ENCODE peak calls at places on chromosomes 5 and 9, in five cellular contexts. C is tibial artery, T is breast epithelium, J is H9, X is fibroblast of lung. P is an unnamed sample.

GRCh38 chr5:79666758-79667157 is 22.9 kb upstream of the CMYA5 start:
- DNase-seq in C (no peak), T (no peak), J (no peak), X (no peak), P (no peak)

GRCh38 chr5:178389031-178389729 is 156.6 kb upstream of the PHYKPL start:
- DNase-seq in T (no peak), C (no peak), J (no peak), X (no peak), P (no peak)

GRCh38 chr9:132268725-132269352 is 85.9 kb downstream of the SETX start:
- DNase-seq in C (peak; percentile 57), T (peak; percentile 38), J (peak; percentile 72), X (peak; percentile 65), P (peak; percentile 58)

GRCh38 chr9:136306691-136307208 is 2.9 kb upstream of the CCDC187 start:
- DNase-seq in X (no peak), C (no peak), J (no peak), T (no peak), P (no peak)

GRCh38 chr5:180084638-180085561 is 13.3 kb upstream of the RNF130 start:
- DNase-seq in C (no peak), T (peak; percentile 42), X (no peak), J (peak; percentile 49), P (no peak)

GRCh38 chr9:95024097-95024671 is 293.3 kb downstream of the FANCC start:
- DNase-seq in J (peak; percentile 47), T (no peak), C (no peak), X (no peak), P (peak; percentile 89)

GRCh38 chr5:79488775-79489174 is 25.2 kb downstream of the HOMER1 start:
- DNase-seq in J (no peak), C (no peak), X (peak; percentile 3), T (no peak), P (no peak)

GRCh38 chr9:105930007-105930627 is 235.8 kb downstream of the TMEM38B start:
- DNase-seq in X (no peak), T (no peak), J (no peak), C (no peak), P (no peak)

GRCh38 chr5:56335212-56335611 is 102.1 kb upstream of the ANKRD55 start:
- DNase-seq in C (no peak), T (no peak), X (no peak), J (no peak), P (no peak)

GRCh38 chr5:177312649-177313181 is 1.0 kb upstream of the MXD3 start:
- DNase-seq in T (no peak), J (peak; percentile 84), X (peak; percentile 9), C (no peak), P (no peak)

GRCh38 chr9:2017209-2017458 is 2.0 kb downstream of the SMARCA2 start:
- DNase-seq in X (no peak), C (no peak), T (no peak), J (peak; percentile 37), P (no peak)

GRCh38 chr5:137635521-137635921 is 100.4 kb downstream of the KLHL3 start:
- DNase-seq in J (no peak), T (no peak), X (no peak), C (no peak), P (no peak)

GRCh38 chr9:136995772-136996308 is 528 bp downstream of the CLIC3 start:
- DNase-seq in C (no peak), T (no peak), X (peak; percentile 39), J (no peak), P (no peak)

GRCh38 chr9:93905473-93906133 is 49.6 kb downstream of the BARX1 start:
- DNase-seq in T (no peak), C (peak; percentile 5), J (no peak), X (no peak), P (no peak)

GRCh38 chr5:1933364-1934055 is 50.8 kb upstream of the IRX4 start:
- DNase-seq in X (no peak), T (no peak), J (no peak), C (no peak), P (no peak)

GRCh38 chr5:72598461-72599433 is 91.5 kb upstream of the ZNF366 start:
- DNase-seq in C (no peak), X (peak; percentile 44), T (no peak), J (no peak), P (no peak)

GRCh38 chr5:52491071-52491828 is 296.5 kb upstream of the ITGA1 start:
- DNase-seq in C (no peak), X (no peak), J (no peak), T (no peak), P (no peak)

GRCh38 chr5:43702815-43703214 is 99.8 kb downstream of the NNT start:
- DNase-seq in T (no peak), C (no peak), J (no peak), X (peak; percentile 45), P (no peak)

GRCh38 chr9:34633851-34634550 is 3.6 kb downstream of the SIGMAR1 start:
- DNase-seq in C (no peak), X (peak; percentile 70), T (peak; percentile 45), J (peak; percentile 77), P (peak; percentile 49)

GRCh38 chr5:59357421-59357977 is 536.0 kb downstream of the PDE4D start:
- DNase-seq in T (no peak), C (no peak), X (peak; percentile 70), J (no peak), P (peak; percentile 57)

GRCh38 chr9:79692857-79693571 is 121.2 kb downstream of the TLE4 start:
- DNase-seq in X (no peak), C (no peak), T (no peak), J (no peak), P (no peak)

GRCh38 chr5:32531885-32532520 is 53.4 kb upstream of the SUB1 start:
- DNase-seq in X (peak; percentile 49), J (peak; percentile 61), T (no peak), C (no peak), P (no peak)

DNA sequence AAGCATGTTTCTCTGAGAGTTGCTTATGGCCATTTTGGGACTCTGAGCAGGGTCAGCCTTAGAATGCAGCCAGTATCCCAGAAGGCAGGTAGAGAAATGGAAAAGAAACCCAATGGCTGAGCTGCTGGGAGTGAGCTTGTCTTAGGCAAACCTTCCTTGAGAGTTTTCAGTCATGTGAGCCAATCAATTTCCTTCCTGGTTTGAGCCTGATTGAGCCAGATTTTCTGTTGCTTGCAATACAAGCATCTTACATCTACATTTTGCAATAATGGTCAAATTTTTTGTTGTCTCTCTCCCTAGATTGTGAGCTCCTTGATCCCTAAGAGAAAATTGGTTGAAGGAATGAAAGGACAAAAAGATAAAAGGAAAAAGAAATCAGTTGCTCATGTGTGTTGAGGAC is 155.3 kb downstream of the SNX18 start:
- DNase-seq in J (no peak), X (no peak), C (no peak), T (no peak), P (no peak)
- H3K4me1 ChIP-seq in J (no peaks in the 10 kb centered on the region), X (peaks cover 17% of the 10 kb centered on the region), C (no peaks in the 10 kb centered on the region), T (no peaks in the 10 kb centered on the region), P (no peaks in the 10 kb centered on the region)

GRCh38 chr5:139569276-139569955 is 8.3 kb downstream of the UBE2D2 start:
- DNase-seq in C (no peak), T (no peak), X (no peak), J (no peak), P (no peak)
- H3K4me1 ChIP-seq in C (no peaks in the 10 kb centered on the region), T (peaks cover 9% of the 10 kb centered on the region), X (peaks cover 4% of the 10 kb centered on the region), J (no peaks in the 10 kb centered on the region), P (peaks cover 48% of the 10 kb centered on the region)

GRCh38 chr5:95018946-95019345 is 265.9 kb downstream of the MCTP1 start:
- DNase-seq in C (no peak), T (no peak), J (no peak), X (no peak), P (no peak)

GRCh38 chr5:95020382-95020781 is 264.5 kb downstream of the MCTP1 start:
- DNase-seq in X (no peak), C (no peak), T (no peak), J (no peak), P (no peak)

GRCh38 chr5:95022967-95023695 is 261.8 kb downstream of the MCTP1 start:
- DNase-seq in C (peak; percentile 25), X (no peak), J (no peak), T (no peak), P (no peak)

DNA sequence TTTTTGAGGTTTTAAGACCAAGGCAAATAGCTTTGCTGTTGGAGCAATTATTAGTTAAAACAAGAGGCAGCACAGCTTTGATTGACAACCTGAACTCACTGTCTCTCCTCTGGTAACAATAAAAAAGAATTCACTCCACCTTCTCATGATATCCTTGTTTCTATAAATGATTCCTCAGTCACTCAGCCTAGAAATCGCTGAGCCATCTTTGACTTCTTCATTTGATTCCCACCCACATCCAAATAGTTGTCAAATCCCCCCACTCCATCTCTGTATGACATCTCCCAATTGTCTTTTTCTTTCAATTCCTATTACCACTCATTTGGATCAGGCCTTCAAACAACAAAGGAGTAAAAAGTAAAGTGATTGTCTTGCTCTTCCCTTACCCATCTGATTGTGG is 266.4 kb downstream of the MCTP1 start:
- DNase-seq in X (no peak), C (no peak), T (no peak), J (no peak), P (no peak)
- H3K4me1 ChIP-seq in X (no peaks in the 10 kb centered on the region), C (no peaks in the 10 kb centered on the region), T (no peaks in the 10 kb centered on the region), J (no peaks in the 10 kb centered on the region), P (no peaks in the 10 kb centered on the region)

DNA sequence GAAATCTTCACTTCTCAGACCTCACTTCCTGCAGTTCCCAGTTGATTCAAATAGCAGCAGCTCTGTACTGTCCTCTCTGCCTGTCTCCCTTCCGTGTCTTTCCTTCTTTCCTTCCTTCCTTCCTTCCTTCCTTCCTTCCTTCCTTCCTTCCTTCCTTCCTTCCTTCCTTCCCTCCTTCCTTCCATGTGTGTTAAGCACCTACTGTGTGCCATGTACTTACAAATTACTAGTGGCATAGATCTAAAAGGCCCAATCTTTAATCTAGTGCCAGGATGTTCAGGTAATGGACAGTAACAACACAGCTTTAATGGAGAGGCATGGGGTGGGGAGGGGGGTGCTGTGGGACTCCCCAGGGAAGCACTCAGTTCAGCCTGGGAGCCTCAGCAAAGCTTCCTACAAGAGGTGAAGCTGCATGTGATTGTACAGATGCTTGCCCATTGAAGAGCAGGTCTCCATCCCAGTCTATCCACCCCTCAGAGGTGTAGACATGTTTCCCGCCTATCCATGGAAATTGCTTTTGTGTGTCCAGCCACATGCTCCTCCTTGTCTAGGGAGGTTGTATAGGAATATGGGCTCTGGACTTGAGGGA is 106.0 kb downstream of the RGS3 start:
- DNase-seq in J (no peak), T (no peak), C (no peak), X (no peak), P (no peak)
- H3K4me1 ChIP-seq in J (no peaks in the 10 kb centered on the region), T (peaks cover 24% of the 10 kb centered on the region), C (no peaks in the 10 kb centered on the region), X (peaks cover 20% of the 10 kb centered on the region), P (peaks cover 73% of the 10 kb centered on the region)

P was measured in gastrocnemius medialis.